ENCODE peak calls at places on chromosomes 12 and 14, in ten cellular contexts. One of them, this sample, is unnamed.

GRCh38 chr12:43501705-43502104 is 50.3 kb downstream of the ADAMTS20 start:
- DNase-seq in HFF-Myc: peak
- DNase-seq in psoas muscle: no peak
- DNase-seq in A549: peak
- DNase-seq in WTC11: no peak
- DNase-seq in pancreas: no peak
- DNase-seq in endothelial cell: no peak
- DNase-seq in lung: no peak
- DNase-seq in fibroblast of pulmonary artery: peak
- DNase-seq in AG09309: peak
- DNase-seq in this sample: no peak

GRCh38 chr12:96743606-96744005 is 163.5 kb upstream of the NEDD1 start:
- DNase-seq in HFF-Myc: no peak
- DNase-seq in psoas muscle: no peak
- DNase-seq in A549: no peak
- DNase-seq in WTC11: no peak
- DNase-seq in pancreas: no peak
- DNase-seq in endothelial cell: no peak
- DNase-seq in lung: no peak
- DNase-seq in fibroblast of pulmonary artery: peak
- DNase-seq in AG09309: no peak
- DNase-seq in this sample: no peak

GRCh38 chr12:131832393-131833231 is 4.4 kb downstream of the MMP17 start:
- DNase-seq in HFF-Myc: no peak
- DNase-seq in psoas muscle: peak
- DNase-seq in A549: peak
- DNase-seq in WTC11: no peak
- DNase-seq in pancreas: peak
- DNase-seq in endothelial cell: no peak
- DNase-seq in lung: no peak
- DNase-seq in fibroblast of pulmonary artery: peak
- DNase-seq in AG09309: peak
- DNase-seq in this sample: no peak

GRCh38 chr12:132178801-132179401 is 34.6 kb downstream of the NOC4L start:
- DNase-seq in HFF-Myc: no peak
- DNase-seq in psoas muscle: peak
- DNase-seq in A549: peak
- DNase-seq in WTC11: peak
- DNase-seq in pancreas: peak
- DNase-seq in endothelial cell: no peak
- DNase-seq in lung: no peak
- DNase-seq in fibroblast of pulmonary artery: no peak
- DNase-seq in AG09309: no peak
- DNase-seq in this sample: peak

GRCh38 chr12:5083955-5084849 is 40.5 kb downstream of the KCNA5 start:
- DNase-seq in HFF-Myc: peak
- DNase-seq in psoas muscle: no peak
- DNase-seq in A549: peak
- DNase-seq in WTC11: no peak
- DNase-seq in pancreas: no peak
- DNase-seq in endothelial cell: peak
- DNase-seq in lung: no peak
- DNase-seq in fibroblast of pulmonary artery: peak
- DNase-seq in AG09309: peak
- DNase-seq in this sample: peak

GRCh38 chr14:96424104-96424989 is 32.4 kb downstream of the AK7 start:
- DNase-seq in HFF-Myc: peak
- DNase-seq in psoas muscle: no peak
- DNase-seq in A549: peak
- DNase-seq in WTC11: no peak
- DNase-seq in pancreas: peak
- DNase-seq in endothelial cell: peak
- DNase-seq in lung: no peak
- DNase-seq in fibroblast of pulmonary artery: peak
- DNase-seq in AG09309: peak
- DNase-seq in this sample: no peak

GRCh38 chr12:109169676-109170075 is 53.3 kb downstream of the ACACB start:
- DNase-seq in HFF-Myc: no peak
- DNase-seq in psoas muscle: no peak
- DNase-seq in A549: no peak
- DNase-seq in WTC11: no peak
- DNase-seq in pancreas: no peak
- DNase-seq in endothelial cell: no peak
- DNase-seq in lung: no peak
- DNase-seq in fibroblast of pulmonary artery: no peak
- DNase-seq in AG09309: no peak
- DNase-seq in this sample: no peak

GRCh38 chr14:58362798-58363412 is 32.8 kb upstream of the TOMM20L start:
- DNase-seq in HFF-Myc: peak
- DNase-seq in psoas muscle: no peak
- DNase-seq in A549: peak
- DNase-seq in WTC11: no peak
- DNase-seq in pancreas: no peak
- DNase-seq in endothelial cell: no peak
- DNase-seq in lung: no peak
- DNase-seq in fibroblast of pulmonary artery: peak
- DNase-seq in AG09309: no peak
- DNase-seq in this sample: no peak

GRCh38 chr12:18275974-18276373 is 14.7 kb downstream of the PIK3C2G start:
- DNase-seq in HFF-Myc: no peak
- DNase-seq in psoas muscle: no peak
- DNase-seq in A549: peak
- DNase-seq in WTC11: no peak
- DNase-seq in pancreas: no peak
- DNase-seq in endothelial cell: no peak
- DNase-seq in lung: no peak
- DNase-seq in fibroblast of pulmonary artery: no peak
- DNase-seq in AG09309: no peak
- DNase-seq in this sample: peak

GRCh38 chr14:77554816-77555599 is 56.4 kb upstream of the ISM2 start:
- DNase-seq in HFF-Myc: no peak
- DNase-seq in psoas muscle: no peak
- DNase-seq in A549: no peak
- DNase-seq in WTC11: no peak
- DNase-seq in pancreas: no peak
- DNase-seq in endothelial cell: no peak
- DNase-seq in lung: no peak
- DNase-seq in fibroblast of pulmonary artery: no peak
- DNase-seq in AG09309: no peak
- DNase-seq in this sample: no peak

GRCh38 chr12:118850244-118850825 is 131.0 kb upstream of the SRRM4 start:
- DNase-seq in HFF-Myc: no peak
- DNase-seq in psoas muscle: no peak
- DNase-seq in A549: peak
- DNase-seq in WTC11: peak
- DNase-seq in pancreas: no peak
- DNase-seq in endothelial cell: peak
- DNase-seq in lung: no peak
- DNase-seq in fibroblast of pulmonary artery: no peak
- DNase-seq in AG09309: no peak
- DNase-seq in this sample: no peak
- TF ChIP-seq CTCF in HFF-Myc: peak
- TF ChIP-seq CTCF in psoas muscle: peak
- TF ChIP-seq CTCF in A549: peak
- TF ChIP-seq CTCF in WTC11: peak
- TF ChIP-seq CTCF in pancreas: peak
- TF ChIP-seq CTCF in endothelial cell: peak
- TF ChIP-seq CTCF in lung: no peak
- TF ChIP-seq CTCF in fibroblast of pulmonary artery: peak
- TF ChIP-seq CTCF in AG09309: peak
- TF ChIP-seq CTCF in this sample: peak

GRCh38 chr14:75793806-75794205 is 132.8 kb downstream of the TTLL5 start:
- DNase-seq in HFF-Myc: no peak
- DNase-seq in psoas muscle: no peak
- DNase-seq in A549: peak
- DNase-seq in WTC11: no peak
- DNase-seq in pancreas: no peak
- DNase-seq in endothelial cell: no peak
- DNase-seq in lung: no peak
- DNase-seq in fibroblast of pulmonary artery: peak
- DNase-seq in AG09309: peak
- DNase-seq in this sample: no peak
- TF ChIP-seq CTCF in HFF-Myc: peak
- TF ChIP-seq CTCF in psoas muscle: no peak
- TF ChIP-seq CTCF in A549: no peak
- TF ChIP-seq CTCF in WTC11: no peak
- TF ChIP-seq CTCF in pancreas: no peak
- TF ChIP-seq CTCF in endothelial cell: no peak
- TF ChIP-seq CTCF in lung: no peak
- TF ChIP-seq CTCF in fibroblast of pulmonary artery: peak
- TF ChIP-seq CTCF in AG09309: peak
- TF ChIP-seq CTCF in this sample: peak

DNA sequence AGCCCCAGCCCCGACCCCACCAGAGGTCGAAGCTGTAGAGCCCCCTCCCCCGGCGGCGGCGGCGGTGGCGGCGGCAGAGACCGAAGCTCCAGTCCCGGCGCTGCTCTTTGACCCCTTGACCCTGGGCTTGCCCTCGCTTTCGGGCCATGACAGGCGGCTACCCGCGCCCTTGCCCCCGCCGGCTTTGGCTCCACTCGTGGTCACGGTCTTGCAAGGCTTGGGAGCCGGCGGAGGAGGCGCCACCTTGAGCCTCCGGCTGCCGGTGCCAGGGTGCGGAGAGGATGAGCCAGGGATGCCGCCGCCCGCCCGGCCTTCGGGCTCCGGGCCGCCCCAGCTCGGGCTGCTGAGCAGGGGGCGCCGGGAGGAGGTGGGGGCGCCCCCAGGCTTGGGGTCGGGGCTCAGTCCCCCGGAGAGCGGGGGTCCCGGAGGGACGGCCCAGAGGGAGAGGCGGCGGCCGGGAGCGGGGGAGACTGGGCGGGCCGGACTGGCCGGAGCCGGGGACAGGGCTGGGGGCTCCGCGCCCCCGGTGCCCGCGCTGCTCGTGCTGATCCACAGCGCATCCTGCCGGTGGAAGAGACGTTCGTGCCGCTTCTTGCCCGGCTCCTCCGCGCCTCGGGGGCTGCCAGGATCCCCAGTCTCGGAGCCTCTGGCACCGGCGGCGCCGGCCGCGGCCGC is 938 bp downstream of the AGAP2 start:
- DNase-seq in HFF-Myc: no peak
- DNase-seq in psoas muscle: no peak
- DNase-seq in A549: no peak
- DNase-seq in WTC11: peak
- DNase-seq in pancreas: no peak
- DNase-seq in endothelial cell: peak
- DNase-seq in lung: no peak
- DNase-seq in fibroblast of pulmonary artery: no peak
- DNase-seq in AG09309: no peak
- DNase-seq in this sample: no peak
- TF ChIP-seq CTCF in HFF-Myc: no peak
- TF ChIP-seq CTCF in psoas muscle: peak
- TF ChIP-seq CTCF in A549: peak
- TF ChIP-seq CTCF in WTC11: no peak
- TF ChIP-seq CTCF in pancreas: no peak
- TF ChIP-seq CTCF in endothelial cell: no peak
- TF ChIP-seq CTCF in lung: no peak
- TF ChIP-seq CTCF in fibroblast of pulmonary artery: peak
- TF ChIP-seq CTCF in AG09309: peak
- TF ChIP-seq CTCF in this sample: no peak

DNA sequence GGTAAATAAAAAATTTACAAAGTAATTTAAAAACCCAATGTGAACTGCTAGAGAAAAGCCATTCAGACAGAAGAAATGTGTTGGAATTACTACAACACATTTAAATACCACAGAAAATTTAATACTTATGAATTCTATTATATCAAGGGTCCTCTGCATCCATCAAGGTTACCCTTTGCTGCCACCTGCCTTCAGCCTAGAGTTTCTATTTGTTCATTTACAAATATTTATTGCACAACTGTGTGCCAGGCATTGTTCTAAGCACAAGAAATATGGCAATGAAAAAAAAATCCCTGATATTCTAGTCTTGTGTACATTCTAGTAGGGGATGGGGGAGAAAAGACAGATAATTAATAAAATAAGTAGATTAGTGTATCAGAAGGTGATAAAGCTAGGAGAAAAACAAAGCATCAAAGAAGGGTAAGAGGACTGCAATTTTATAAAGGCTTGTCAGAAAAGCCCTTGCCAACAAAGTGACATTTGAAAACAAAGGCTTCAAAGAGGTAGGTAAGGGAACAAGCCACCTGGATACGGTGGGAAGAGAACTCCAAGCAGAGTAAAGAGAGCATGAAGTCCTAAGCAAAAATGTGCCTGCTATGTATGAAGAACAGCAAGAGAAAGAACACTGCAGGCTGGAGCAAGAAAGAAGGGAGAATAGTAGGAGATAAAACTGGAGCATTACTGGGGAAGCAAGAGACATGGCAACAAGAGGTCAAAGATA is 59.1 kb upstream of the SLC6A13 start:
- DNase-seq in HFF-Myc: no peak
- DNase-seq in psoas muscle: no peak
- DNase-seq in A549: peak
- DNase-seq in WTC11: no peak
- DNase-seq in pancreas: no peak
- DNase-seq in endothelial cell: no peak
- DNase-seq in lung: no peak
- DNase-seq in fibroblast of pulmonary artery: peak
- DNase-seq in AG09309: no peak
- DNase-seq in this sample: peak
- TF ChIP-seq CTCF in HFF-Myc: no peak
- TF ChIP-seq CTCF in psoas muscle: no peak
- TF ChIP-seq CTCF in A549: peak
- TF ChIP-seq CTCF in WTC11: no peak
- TF ChIP-seq CTCF in pancreas: peak
- TF ChIP-seq CTCF in endothelial cell: no peak
- TF ChIP-seq CTCF in lung: no peak
- TF ChIP-seq CTCF in fibroblast of pulmonary artery: peak
- TF ChIP-seq CTCF in AG09309: no peak
- TF ChIP-seq CTCF in this sample: peak

DNA sequence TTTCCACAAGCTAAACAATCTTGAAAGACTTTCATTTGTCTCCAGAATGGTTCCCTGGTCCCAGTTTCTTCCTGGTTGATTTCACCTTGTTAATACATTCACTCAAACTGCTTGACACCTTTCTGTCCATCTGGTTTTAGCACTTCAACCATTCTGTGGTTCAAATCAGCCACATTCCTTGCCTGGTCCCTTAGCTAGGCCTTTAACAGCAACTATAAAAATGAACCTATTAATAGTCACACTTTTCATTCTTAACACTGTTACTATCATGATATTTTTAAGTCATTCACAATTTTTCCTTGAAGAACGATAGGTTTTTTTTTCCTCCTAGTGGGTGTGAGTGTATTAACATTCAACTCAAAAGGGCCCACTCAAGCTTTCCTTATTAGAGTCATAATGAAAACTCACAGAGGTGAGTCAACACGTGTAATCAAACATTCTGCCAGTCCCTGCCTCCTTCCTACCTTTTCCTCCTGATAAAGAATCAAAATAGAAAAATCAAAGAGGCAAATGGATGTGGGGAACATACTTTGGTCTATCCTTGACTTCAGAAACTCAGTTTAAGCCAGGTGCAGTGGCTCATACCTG is 34.4 kb upstream of the CCNT1 start:
- DNase-seq in HFF-Myc: no peak
- DNase-seq in psoas muscle: no peak
- DNase-seq in A549: no peak
- DNase-seq in WTC11: no peak
- DNase-seq in pancreas: no peak
- DNase-seq in endothelial cell: no peak
- DNase-seq in lung: no peak
- DNase-seq in fibroblast of pulmonary artery: no peak
- DNase-seq in AG09309: no peak
- DNase-seq in this sample: no peak
- TF ChIP-seq CTCF in HFF-Myc: no peak
- TF ChIP-seq CTCF in psoas muscle: no peak
- TF ChIP-seq CTCF in A549: no peak
- TF ChIP-seq CTCF in WTC11: no peak
- TF ChIP-seq CTCF in pancreas: no peak
- TF ChIP-seq CTCF in endothelial cell: no peak
- TF ChIP-seq CTCF in lung: no peak
- TF ChIP-seq CTCF in fibroblast of pulmonary artery: no peak
- TF ChIP-seq CTCF in AG09309: no peak
- TF ChIP-seq CTCF in this sample: no peak

This sample was measured in PC-9.